ENCODE peak calls at places on chromosome 5, in ten cellular contexts. One of them, this sample, is unnamed.

GRCh38 chr5:56377573-56377972 is 144.4 kb upstream of the ANKRD55 start:
- DNase-seq in transverse colon: no peak
- DNase-seq in COR-L47: no peak
- DNase-seq in fibroblast of lung: no peak
- DNase-seq in GM12865: no peak
- DNase-seq in A172: no peak
- DNase-seq in NCI-H510A treated with DMSO at 0.1 percent for 48 hours: no peak
- DNase-seq in GM10248: no peak
- DNase-seq in suprapubic skin: no peak
- DNase-seq in stimulated activated CD4-positive, alpha-beta T cell treated with anti-CD3 and anti-CD28 coated beads, TNF-alpha, amount 100 ng/mL, for 4 hours: no peak
- DNase-seq in this sample: no peak

GRCh38 chr5:172383231-172383802 is 71.0 kb downstream of the SH3PXD2B start:
- DNase-seq in transverse colon: peak
- DNase-seq in COR-L47: no peak
- DNase-seq in fibroblast of lung: peak
- DNase-seq in GM12865: no peak
- DNase-seq in A172: peak
- DNase-seq in NCI-H510A treated with DMSO at 0.1 percent for 48 hours: peak
- DNase-seq in GM10248: no peak
- DNase-seq in suprapubic skin: no peak
- DNase-seq in stimulated activated CD4-positive, alpha-beta T cell treated with anti-CD3 and anti-CD28 coated beads, TNF-alpha, amount 100 ng/mL, for 4 hours: no peak
- DNase-seq in this sample: no peak

GRCh38 chr5:1525624-1525985 is 1.8 kb upstream of the LPCAT1 start:
- DNase-seq in transverse colon: no peak
- DNase-seq in COR-L47: no peak
- DNase-seq in fibroblast of lung: no peak
- DNase-seq in GM12865: no peak
- DNase-seq in A172: no peak
- DNase-seq in NCI-H510A treated with DMSO at 0.1 percent for 48 hours: no peak
- DNase-seq in GM10248: no peak
- DNase-seq in suprapubic skin: peak
- DNase-seq in stimulated activated CD4-positive, alpha-beta T cell treated with anti-CD3 and anti-CD28 coated beads, TNF-alpha, amount 100 ng/mL, for 4 hours: no peak
- DNase-seq in this sample: no peak

GRCh38 chr5:135718151-135718550 is 116.3 kb upstream of the SLC25A48 start:
- DNase-seq in transverse colon: no peak
- DNase-seq in COR-L47: no peak
- DNase-seq in fibroblast of lung: peak
- DNase-seq in GM12865: no peak
- DNase-seq in A172: peak
- DNase-seq in NCI-H510A treated with DMSO at 0.1 percent for 48 hours: no peak
- DNase-seq in GM10248: no peak
- DNase-seq in suprapubic skin: peak
- DNase-seq in stimulated activated CD4-positive, alpha-beta T cell treated with anti-CD3 and anti-CD28 coated beads, TNF-alpha, amount 100 ng/mL, for 4 hours: no peak
- DNase-seq in this sample: no peak

GRCh38 chr5:171367424-171368370 is 20.0 kb upstream of the NPM1 start:
- DNase-seq in transverse colon: no peak
- DNase-seq in COR-L47: no peak
- DNase-seq in fibroblast of lung: peak
- DNase-seq in GM12865: peak
- DNase-seq in A172: peak
- DNase-seq in NCI-H510A treated with DMSO at 0.1 percent for 48 hours: no peak
- DNase-seq in GM10248: no peak
- DNase-seq in suprapubic skin: no peak
- DNase-seq in stimulated activated CD4-positive, alpha-beta T cell treated with anti-CD3 and anti-CD28 coated beads, TNF-alpha, amount 100 ng/mL, for 4 hours: no peak
- DNase-seq in this sample: peak

GRCh38 chr5:40929049-40929448 is 19.8 kb downstream of the C7 start:
- DNase-seq in transverse colon: no peak
- DNase-seq in COR-L47: no peak
- DNase-seq in fibroblast of lung: no peak
- DNase-seq in GM12865: no peak
- DNase-seq in A172: no peak
- DNase-seq in NCI-H510A treated with DMSO at 0.1 percent for 48 hours: no peak
- DNase-seq in GM10248: no peak
- DNase-seq in suprapubic skin: no peak
- DNase-seq in stimulated activated CD4-positive, alpha-beta T cell treated with anti-CD3 and anti-CD28 coated beads, TNF-alpha, amount 100 ng/mL, for 4 hours: no peak
- DNase-seq in this sample: no peak

GRCh38 chr5:38422622-38423021 is 133.8 kb downstream of the LIFR start:
- DNase-seq in transverse colon: no peak
- DNase-seq in COR-L47: no peak
- DNase-seq in fibroblast of lung: no peak
- DNase-seq in GM12865: no peak
- DNase-seq in A172: no peak
- DNase-seq in NCI-H510A treated with DMSO at 0.1 percent for 48 hours: no peak
- DNase-seq in GM10248: no peak
- DNase-seq in suprapubic skin: no peak
- DNase-seq in stimulated activated CD4-positive, alpha-beta T cell treated with anti-CD3 and anti-CD28 coated beads, TNF-alpha, amount 100 ng/mL, for 4 hours: no peak
- DNase-seq in this sample: no peak

GRCh38 chr5:169116961-169117461 is 183.9 kb downstream of the SLIT3 start:
- DNase-seq in transverse colon: no peak
- DNase-seq in COR-L47: no peak
- DNase-seq in fibroblast of lung: no peak
- DNase-seq in GM12865: no peak
- DNase-seq in A172: no peak
- DNase-seq in NCI-H510A treated with DMSO at 0.1 percent for 48 hours: no peak
- DNase-seq in GM10248: no peak
- DNase-seq in suprapubic skin: no peak
- DNase-seq in stimulated activated CD4-positive, alpha-beta T cell treated with anti-CD3 and anti-CD28 coated beads, TNF-alpha, amount 100 ng/mL, for 4 hours: no peak
- DNase-seq in this sample: no peak

GRCh38 chr5:98813755-98814154 is 40.3 kb downstream of the RGMB start:
- DNase-seq in transverse colon: no peak
- DNase-seq in COR-L47: no peak
- DNase-seq in fibroblast of lung: no peak
- DNase-seq in GM12865: peak
- DNase-seq in A172: no peak
- DNase-seq in NCI-H510A treated with DMSO at 0.1 percent for 48 hours: no peak
- DNase-seq in GM10248: no peak
- DNase-seq in suprapubic skin: no peak
- DNase-seq in stimulated activated CD4-positive, alpha-beta T cell treated with anti-CD3 and anti-CD28 coated beads, TNF-alpha, amount 100 ng/mL, for 4 hours: no peak
- DNase-seq in this sample: no peak

GRCh38 chr5:177099422-177100093 is 12.8 kb downstream of the FGFR4 start:
- DNase-seq in transverse colon: peak
- DNase-seq in COR-L47: peak
- DNase-seq in fibroblast of lung: no peak
- DNase-seq in GM12865: no peak
- DNase-seq in A172: no peak
- DNase-seq in NCI-H510A treated with DMSO at 0.1 percent for 48 hours: no peak
- DNase-seq in GM10248: no peak
- DNase-seq in suprapubic skin: no peak
- DNase-seq in stimulated activated CD4-positive, alpha-beta T cell treated with anti-CD3 and anti-CD28 coated beads, TNF-alpha, amount 100 ng/mL, for 4 hours: no peak
- DNase-seq in this sample: no peak

GRCh38 chr5:458547-459353 is 15.8 kb downstream of the EXOC3 start:
- DNase-seq in transverse colon: peak
- DNase-seq in COR-L47: no peak
- DNase-seq in fibroblast of lung: peak
- DNase-seq in GM12865: peak
- DNase-seq in A172: peak
- DNase-seq in NCI-H510A treated with DMSO at 0.1 percent for 48 hours: no peak
- DNase-seq in GM10248: peak
- DNase-seq in suprapubic skin: peak
- DNase-seq in stimulated activated CD4-positive, alpha-beta T cell treated with anti-CD3 and anti-CD28 coated beads, TNF-alpha, amount 100 ng/mL, for 4 hours: peak
- DNase-seq in this sample: no peak

GRCh38 chr5:62143268-62144229 is 162.5 kb upstream of the KIF2A start:
- DNase-seq in transverse colon: no peak
- DNase-seq in COR-L47: peak
- DNase-seq in fibroblast of lung: peak
- DNase-seq in GM12865: peak
- DNase-seq in A172: peak
- DNase-seq in NCI-H510A treated with DMSO at 0.1 percent for 48 hours: peak
- DNase-seq in GM10248: no peak
- DNase-seq in suprapubic skin: no peak
- DNase-seq in stimulated activated CD4-positive, alpha-beta T cell treated with anti-CD3 and anti-CD28 coated beads, TNF-alpha, amount 100 ng/mL, for 4 hours: no peak
- DNase-seq in this sample: no peak

GRCh38 chr5:43702293-43702692 is 99.3 kb downstream of the NNT start:
- DNase-seq in transverse colon: no peak
- DNase-seq in COR-L47: no peak
- DNase-seq in fibroblast of lung: no peak
- DNase-seq in GM12865: no peak
- DNase-seq in A172: no peak
- DNase-seq in NCI-H510A treated with DMSO at 0.1 percent for 48 hours: no peak
- DNase-seq in GM10248: no peak
- DNase-seq in suprapubic skin: no peak
- DNase-seq in stimulated activated CD4-positive, alpha-beta T cell treated with anti-CD3 and anti-CD28 coated beads, TNF-alpha, amount 100 ng/mL, for 4 hours: no peak
- DNase-seq in this sample: no peak

GRCh38 chr5:43244823-43245565 is 53.0 kb downstream of the NIM1K start:
- DNase-seq in transverse colon: no peak
- DNase-seq in COR-L47: no peak
- DNase-seq in fibroblast of lung: no peak
- DNase-seq in GM12865: peak
- DNase-seq in A172: no peak
- DNase-seq in NCI-H510A treated with DMSO at 0.1 percent for 48 hours: no peak
- DNase-seq in GM10248: peak
- DNase-seq in suprapubic skin: no peak
- DNase-seq in stimulated activated CD4-positive, alpha-beta T cell treated with anti-CD3 and anti-CD28 coated beads, TNF-alpha, amount 100 ng/mL, for 4 hours: no peak
- DNase-seq in this sample: no peak

GRCh38 chr5:147479431-147479830 is 30.4 kb downstream of the DPYSL3 start:
- DNase-seq in transverse colon: no peak
- DNase-seq in COR-L47: no peak
- DNase-seq in fibroblast of lung: peak
- DNase-seq in GM12865: no peak
- DNase-seq in A172: no peak
- DNase-seq in NCI-H510A treated with DMSO at 0.1 percent for 48 hours: no peak
- DNase-seq in GM10248: no peak
- DNase-seq in suprapubic skin: no peak
- DNase-seq in stimulated activated CD4-positive, alpha-beta T cell treated with anti-CD3 and anti-CD28 coated beads, TNF-alpha, amount 100 ng/mL, for 4 hours: no peak
- DNase-seq in this sample: no peak

GRCh38 chr5:53714324-53715010 is 154.0 kb downstream of the NDUFS4 start:
- DNase-seq in transverse colon: no peak
- DNase-seq in COR-L47: no peak
- DNase-seq in fibroblast of lung: peak
- DNase-seq in GM12865: no peak
- DNase-seq in A172: no peak
- DNase-seq in NCI-H510A treated with DMSO at 0.1 percent for 48 hours: peak
- DNase-seq in GM10248: no peak
- DNase-seq in suprapubic skin: no peak
- DNase-seq in stimulated activated CD4-positive, alpha-beta T cell treated with anti-CD3 and anti-CD28 coated beads, TNF-alpha, amount 100 ng/mL, for 4 hours: no peak
- DNase-seq in this sample: no peak

GRCh38 chr5:15834596-15835245 is 334.7 kb downstream of the FBXL7 start:
- DNase-seq in transverse colon: no peak
- DNase-seq in COR-L47: no peak
- DNase-seq in fibroblast of lung: peak
- DNase-seq in GM12865: no peak
- DNase-seq in A172: peak
- DNase-seq in NCI-H510A treated with DMSO at 0.1 percent for 48 hours: no peak
- DNase-seq in GM10248: no peak
- DNase-seq in suprapubic skin: no peak
- DNase-seq in stimulated activated CD4-positive, alpha-beta T cell treated with anti-CD3 and anti-CD28 coated beads, TNF-alpha, amount 100 ng/mL, for 4 hours: no peak
- DNase-seq in this sample: no peak

This sample was measured in GF-D8.